ENCODE peak calls at places on chromosome 19, in four cellular contexts. L, V, X and N are unnamed samples.

GRCh38 chr19:39381910-39382611 is 8.8 kb downstream of the PAF1 start:
- DNase-seq in L (no peak), V (no peak), X (no peak), N (no peak)

GRCh38 chr19:49241769-49242168 is 83.2 kb downstream of the SLC6A16 start:
- DNase-seq in L (no peak), V (no peak), X (no peak), N (no peak)

GRCh38 chr19:33668968-33669367 is 47.2 kb downstream of the CHST8 start:
- DNase-seq in L (no peak), V (no peak), X (no peak), N (no peak)

GRCh38 chr19:40147693-40148347 is 43.4 kb upstream of the MAP3K10 start:
- DNase-seq in L (peak), V (peak), X (no peak), N (peak)

GRCh38 chr19:3708207-3708931 is at the start of gene TJP3:
- DNase-seq in L (peak), V (no peak), X (no peak), N (peak)

GRCh38 chr19:3968556-3969434 is 2.1 kb downstream of the DAPK3 start:
- DNase-seq in L (peak), V (peak), X (no peak), N (peak)

GRCh38 chr19:45927565-45928261 is 13.1 kb upstream of the NANOS2 start:
- DNase-seq in L (peak), V (peak), X (peak), N (peak)

GRCh38 chr19:53461866-53462265 is 5.7 kb upstream of the ZNF813 start:
- DNase-seq in L (no peak), V (no peak), X (no peak), N (peak)

GRCh38 chr19:45352062-45352461 is 11.5 kb downstream of the KLC3 start:
- DNase-seq in L (no peak), V (no peak), X (no peak), N (no peak)

GRCh38 chr19:18466354-18466753 is 28.4 kb upstream of the ISYNA1 start:
- DNase-seq in L (no peak), V (no peak), X (no peak), N (no peak)
- H2AFZ ChIP-seq in L (no peak), V (no peak), X (no peak), N (no peak)

GRCh38 chr19:28632357-28633076 is 580.4 kb downstream of the UQCRFS1 start:
- DNase-seq in L (no peak), V (no peak), X (peak), N (no peak)
- H2AFZ ChIP-seq in L (no peak), V (no peak), X (peak), N (no peak)

DNA sequence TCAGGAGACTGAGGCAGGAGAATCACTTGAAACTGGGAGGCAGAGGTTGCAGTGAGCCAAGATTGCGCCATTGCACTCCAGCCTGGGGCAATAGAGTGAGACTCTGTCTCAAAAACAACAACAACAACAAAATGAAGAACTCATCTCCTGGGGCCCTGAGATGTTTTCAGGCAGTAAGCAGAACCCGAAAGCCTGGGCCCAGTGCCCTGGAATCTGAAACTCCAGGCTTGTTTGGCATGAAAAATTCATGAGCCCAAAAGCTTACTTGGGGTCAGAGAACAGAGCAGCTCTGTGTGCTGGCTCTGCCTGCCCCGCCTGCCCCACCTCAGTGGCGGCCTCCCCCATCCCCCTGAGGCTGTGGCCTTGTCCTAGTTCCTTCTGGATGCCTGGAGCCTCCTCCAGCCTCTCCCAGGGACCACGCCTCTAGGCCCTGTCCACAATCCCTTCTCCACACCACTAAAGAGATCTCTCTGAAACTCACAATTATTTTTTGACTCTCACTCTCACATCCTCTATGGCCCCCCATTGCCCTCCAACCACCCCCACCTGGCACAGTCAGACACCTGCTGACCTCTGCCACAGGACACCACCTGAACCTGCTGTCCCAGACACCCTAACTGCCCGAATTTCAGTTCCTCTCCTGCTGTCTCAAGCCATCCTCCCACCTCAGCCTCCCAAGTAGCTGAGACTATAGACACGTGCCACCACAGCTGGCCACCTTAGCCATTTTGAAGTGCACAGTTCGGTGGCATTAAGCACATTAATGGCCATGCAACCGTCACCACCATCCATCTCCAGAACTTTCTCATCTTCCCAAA is 6.9 kb upstream of the AP1M2 start:
- DNase-seq in L (no peak), V (no peak), X (peak), N (no peak)
- H2AFZ ChIP-seq in L (no peak), V (no peak), X (peak), N (no peak)

DNA sequence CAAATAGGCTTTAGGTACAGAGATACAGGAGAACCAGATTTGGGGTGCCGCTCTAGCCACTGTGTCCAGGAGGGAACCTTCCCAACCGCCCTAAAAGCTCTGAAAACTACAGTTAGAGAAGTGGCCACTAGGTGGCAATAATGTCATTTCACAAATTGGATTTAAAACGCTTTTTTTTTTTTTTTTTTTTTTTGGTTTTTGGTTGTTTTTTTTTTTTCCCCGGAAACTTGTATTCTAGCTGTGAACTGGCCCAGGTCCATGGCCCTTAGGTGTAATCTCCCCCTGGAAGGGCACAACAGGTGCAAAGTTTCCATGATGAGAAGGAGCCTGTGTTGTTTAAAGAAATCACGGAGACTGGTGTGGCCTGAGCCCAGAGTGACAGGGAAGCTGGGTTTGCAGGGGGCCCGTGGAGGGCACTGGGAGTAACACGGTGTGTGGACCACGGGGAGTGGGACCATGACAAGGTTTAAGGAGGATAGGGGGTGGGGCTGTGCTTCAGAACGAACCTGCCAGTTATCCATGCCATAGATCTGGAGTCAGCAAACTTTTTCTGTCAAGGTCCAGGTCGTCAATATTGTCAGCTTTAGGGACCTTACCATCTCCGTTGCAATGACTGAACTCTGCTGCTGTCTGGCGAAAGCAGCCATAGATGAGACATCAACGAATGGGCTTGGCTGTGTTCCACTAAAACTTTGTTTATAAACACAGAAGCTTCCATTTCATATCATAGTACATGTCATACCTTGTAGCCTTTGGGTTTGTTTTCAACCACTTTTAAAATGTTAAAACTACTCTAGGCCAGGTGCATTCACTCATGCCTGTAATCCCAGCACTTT is 10.1 kb downstream of the OR1I1 start:
- DNase-seq in L (peak), V (peak), X (peak), N (peak)
- H2AFZ ChIP-seq in L (no peak), V (no peak), X (peak), N (peak)

DNA sequence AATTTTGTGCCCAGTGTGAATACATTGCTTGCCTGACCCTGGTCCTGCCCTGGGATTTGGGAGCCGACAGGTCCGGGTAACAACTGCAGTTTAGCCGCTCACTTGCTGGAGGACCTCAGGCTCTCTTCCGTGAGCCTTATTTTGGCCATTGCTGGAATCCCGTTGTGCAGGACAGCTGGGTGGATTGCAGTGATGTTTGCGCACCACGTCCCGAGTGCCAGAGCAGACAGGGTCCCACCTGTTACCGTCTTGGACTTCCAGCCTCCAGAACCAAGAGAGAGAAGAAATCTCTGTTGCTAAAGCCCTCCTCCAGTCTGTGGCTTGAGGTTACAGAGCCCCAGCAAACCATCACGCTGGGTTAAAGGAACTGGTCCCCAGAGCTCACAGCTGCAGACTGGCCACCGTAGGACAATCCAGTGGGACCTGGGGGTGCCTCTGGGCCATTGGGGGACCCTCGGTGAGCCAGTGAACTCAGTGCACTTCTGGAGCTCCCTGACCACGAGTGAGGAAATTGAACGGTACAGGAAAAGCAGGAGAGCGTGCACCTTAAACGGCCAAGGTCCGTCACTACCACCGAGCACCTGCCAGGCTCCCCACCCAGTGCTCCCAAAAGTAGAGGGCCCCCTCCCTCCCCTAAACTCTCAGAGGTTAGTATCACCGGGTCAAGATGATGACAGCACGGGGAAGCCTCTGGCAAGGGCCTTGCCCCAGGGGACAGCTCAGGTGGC is 92.9 kb downstream of the GNG7 start:
- DNase-seq in L (no peak), V (no peak), X (no peak), N (no peak)
- H2AFZ ChIP-seq in L (no peak), V (no peak), X (peak), N (no peak)

DNA sequence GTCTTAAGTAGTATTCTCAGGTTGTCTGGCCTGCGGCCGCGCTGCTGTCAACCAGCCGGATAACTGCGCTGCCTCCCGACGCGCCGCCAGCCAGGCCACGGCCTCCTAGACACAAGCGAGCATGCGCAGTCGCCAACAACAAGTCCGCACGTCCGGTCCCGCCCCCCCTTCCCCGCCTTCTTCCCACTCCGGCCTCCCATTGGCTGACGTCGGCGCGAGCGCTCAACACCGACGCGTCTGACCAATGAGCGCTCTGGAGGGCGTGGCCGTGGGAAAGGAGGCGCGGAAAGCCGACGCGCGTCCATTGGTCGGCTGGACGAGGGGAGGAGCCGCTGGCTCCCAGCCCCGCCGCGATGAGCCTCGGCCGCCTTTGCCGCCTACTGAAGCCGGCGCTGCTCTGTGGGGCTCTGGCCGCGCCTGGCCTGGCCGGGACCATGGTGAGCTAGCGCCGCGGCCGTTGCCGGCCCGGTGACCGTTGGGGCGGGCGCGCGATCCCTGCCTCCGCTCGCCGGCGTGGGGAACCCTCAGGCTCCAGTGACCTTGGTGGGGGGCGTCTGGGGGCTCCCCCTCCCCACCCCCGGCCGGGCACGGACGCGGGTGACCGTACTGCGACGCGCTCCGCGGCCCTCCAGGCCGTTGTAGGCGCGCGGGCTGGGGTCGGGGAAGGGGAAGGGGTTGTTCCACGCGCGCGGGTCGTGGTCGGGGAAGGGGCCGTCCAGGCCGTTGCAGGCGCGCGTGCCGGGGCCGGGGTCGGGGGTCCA is at the start of gene GPX4:
- DNase-seq in L (peak), V (peak), X (peak), N (peak)
- H2AFZ ChIP-seq in L (no peak), V (no peak), X (no peak), N (no peak)

GRCh38 chr19:42184401-42184861 is 33.0 kb downstream of the DEDD2 start:
- DNase-seq in L (peak), V (peak), X (peak), N (peak)
- H2AFZ ChIP-seq in L (peak), V (no peak), X (no peak), N (no peak)

DNA sequence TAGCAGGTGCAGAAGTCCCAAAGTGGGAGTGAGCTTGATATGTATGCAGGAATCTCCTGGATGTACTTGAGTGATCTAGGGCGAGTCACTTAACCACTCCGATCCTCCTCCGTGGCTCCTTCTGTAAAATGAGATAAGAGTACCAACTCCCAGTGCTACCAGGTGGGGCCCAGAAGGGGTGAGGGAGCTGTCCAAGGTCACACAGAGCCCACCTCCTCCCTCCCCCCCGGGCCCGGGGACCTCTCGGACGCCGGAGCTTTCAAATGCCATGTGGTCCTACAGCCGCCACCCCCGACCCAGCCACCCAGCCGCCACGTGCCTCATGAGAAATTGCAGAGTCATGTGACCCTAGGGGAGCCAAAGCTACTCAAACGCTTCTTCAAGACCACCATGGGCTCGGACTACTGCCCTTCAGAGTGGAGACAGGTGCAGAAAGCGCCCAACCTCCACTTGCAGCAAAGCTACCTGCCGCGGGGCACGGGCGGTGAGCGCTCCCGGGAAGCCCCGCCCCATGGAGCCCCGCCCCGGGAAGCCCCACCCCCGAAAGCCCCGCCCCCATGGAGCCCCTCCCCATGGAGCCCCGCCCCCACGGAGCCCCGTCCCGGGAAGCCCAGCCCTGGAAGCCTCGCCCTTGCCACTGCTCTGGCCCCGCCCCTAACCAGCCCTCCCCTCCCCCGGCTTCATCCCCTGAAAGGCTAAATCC is 10.1 kb upstream of the ZNF358 start:
- DNase-seq in L (no peak), V (no peak), X (peak), N (no peak)
- H2AFZ ChIP-seq in L (peak), V (no peak), X (peak), N (peak)

GRCh38 chr19:29687244-29687896 is 22.1 kb downstream of the PLEKHF1 start:
- DNase-seq in L (peak), V (peak), X (no peak), N (peak)
- H2AFZ ChIP-seq in L (peak), V (peak), X (no peak), N (no peak)